ENCODE peak calls at places on chromosomes 13 and 19, in four cellular contexts. I, P, B and M are unnamed samples.

GRCh38 chr19:10805758-10806247 is 30.2 kb downstream of the TMED1 start:
- DNase-seq in I (no peak), P (no peak), B (no peak), M (no peak)

GRCh38 chr19:45047188-45047797 is 8.4 kb downstream of the CLASRP start:
- DNase-seq in I (no peak), P (no peak), B (no peak), M (no peak)

GRCh38 chr19:34436716-34437115 is 8.5 kb downstream of the UBA2 start:
- DNase-seq in I (no peak), P (no peak), B (no peak), M (no peak)

GRCh38 chr13:32022292-32022691 is 9.3 kb upstream of the FRY start:
- DNase-seq in I (no peak), P (no peak), B (no peak), M (no peak)

GRCh38 chr19:32817252-32817912 is 52.2 kb downstream of the SLC7A9 start:
- DNase-seq in I (no peak), P (no peak), B (peak), M (no peak)

GRCh38 chr13:80979035-80979641 is 638.2 kb upstream of the SPRY2 start:
- DNase-seq in I (no peak), P (peak), B (peak), M (peak)

GRCh38 chr19:16208847-16209246 is 11.1 kb downstream of the AP1M1 start:
- DNase-seq in I (no peak), P (no peak), B (no peak), M (no peak)

GRCh38 chr19:53045536-53045935 is 996 bp downstream of the ERVV-2 start:
- DNase-seq in I (no peak), P (no peak), B (no peak), M (no peak)

GRCh38 chr13:72458701-72459100 is 268.7 kb downstream of the MZT1 start:
- DNase-seq in I (no peak), P (peak), B (no peak), M (no peak)

GRCh38 chr19:1773173-1773572 is 19.9 kb downstream of the ONECUT3 start:
- DNase-seq in I (no peak), P (peak), B (no peak), M (no peak)

GRCh38 chr13:40682449-40683240 is 16.2 kb upstream of the FOXO1 start:
- DNase-seq in I (no peak), P (peak), B (peak), M (no peak)

GRCh38 chr13:110326263-110326904 is 19.3 kb downstream of the COL4A2 start:
- DNase-seq in I (no peak), P (no peak), B (no peak), M (no peak)

GRCh38 chr19:41705393-41706174 is 2.8 kb upstream of the CEACAM5 start:
- DNase-seq in I (no peak), P (peak), B (no peak), M (no peak)

GRCh38 chr13:38965281-38965680 is 25.4 kb downstream of the STOML3 start:
- DNase-seq in I (no peak), P (no peak), B (no peak), M (no peak)